ENCODE peak calls at places on chromosome X, in six cellular contexts. G is colonic mucosa, C is SJCRH30, F is tibial artery, A is HCT116, W is neural progenitor cell. M is an unnamed sample. For H3K4me1 and H3K9me3, the result is how much of the 10 kb centered on the place peaks cover.

GRCh38 chrX:13699183-13699826 is 10.4 kb downstream of the RAB9A start:
- DNase-seq in G (peak), C (no peak), F (no peak), A (no peak), W (no peak), M (no peak)

GRCh38 chrX:55777596-55777995 is 60.0 kb downstream of the RRAGB start:
- DNase-seq in G (no peak), C (no peak), F (no peak), A (no peak), W (no peak), M (no peak)

GRCh38 chrX:148811236-148811635 is 310.8 kb downstream of the AFF2 start:
- DNase-seq in G (no peak), C (peak), F (no peak), A (no peak), W (no peak), M (no peak)

GRCh38 chrX:46624090-46624786 is 50.7 kb downstream of the CHST7 start:
- DNase-seq in G (no peak), C (no peak), F (no peak), A (no peak), W (no peak), M (no peak)

GRCh38 chrX:2928127-2928582 is 984 bp downstream of the ARSD start:
- DNase-seq in G (peak), C (no peak), F (peak), A (no peak), W (peak), M (peak)

GRCh38 chrX:111892375-111892774 is 16.4 kb downstream of the TRPC5OS start:
- DNase-seq in G (no peak), C (no peak), F (no peak), A (no peak), W (no peak), M (no peak)

GRCh38 chrX:38880460-38880859 is 79.2 kb downstream of the MID1IP1 start:
- DNase-seq in G (peak), C (no peak), F (no peak), A (no peak), W (no peak), M (no peak)

GRCh38 chrX:97685753-97686152 is 802.0 kb downstream of the RPA4 start:
- DNase-seq in G (peak), C (no peak), F (no peak), A (peak), W (peak), M (peak)

GRCh38 chrX:19931146-19931545 is 43.7 kb upstream of the SH3KBP1 start:
- DNase-seq in G (no peak), C (no peak), F (no peak), A (no peak), W (no peak), M (peak)

GRCh38 chrX:150680974-150681373 is 12.2 kb upstream of the MTMR1 start:
- DNase-seq in G (no peak), C (no peak), F (no peak), A (peak), W (peak), M (peak)

GRCh38 chrX:5051831-5052491 is 1176.7 kb downstream of the NLGN4X start:
- DNase-seq in G (peak), C (peak), F (peak), A (no peak), W (no peak), M (peak)

GRCh38 chrX:17355976-17356375 is 19.0 kb upstream of the NHS start:
- DNase-seq in G (no peak), C (no peak), F (no peak), A (no peak), W (no peak), M (no peak)

GRCh38 chrX:150475466-150475865 is 93.0 kb upstream of the MTM1 start:
- DNase-seq in G (no peak), C (no peak), F (no peak), A (no peak), W (no peak), M (no peak)

GRCh38 chrX:14698770-14699169 is 169.4 kb downstream of the GLRA2 start:
- DNase-seq in G (no peak), C (no peak), F (no peak), A (no peak), W (no peak), M (no peak)

GRCh38 chrX:73214366-73215094 is at the start of gene NAP1L2:
- DNase-seq in G (peak), C (no peak), F (peak), A (no peak), W (peak), M (peak)

GRCh38 chrX:14352511-14352910 is 176.8 kb upstream of the GLRA2 start:
- DNase-seq in G (no peak), C (no peak), F (no peak), A (no peak), W (no peak), M (no peak)

GRCh38 chrX:45267007-45267406 is 66.3 kb upstream of the DIPK2B start:
- DNase-seq in G (no peak), C (no peak), F (no peak), A (no peak), W (no peak), M (no peak)

GRCh38 chrX:71604796-71605568 is 13.3 kb downstream of the CXCR3 start:
- DNase-seq in G (no peak), C (no peak), F (no peak), A (no peak), W (no peak), M (no peak)

GRCh38 chrX:126509917-126510316 is 42.7 kb downstream of the DCAF12L1 start:
- DNase-seq in G (no peak), C (no peak), F (no peak), A (no peak), W (no peak), M (no peak)

GRCh38 chrX:130083656-130084382 is 26.5 kb downstream of the ELF4 start:
- DNase-seq in G (no peak), C (no peak), F (no peak), A (no peak), W (no peak), M (no peak)

GRCh38 chrX:130082244-130083106 is 27.8 kb downstream of the ELF4 start:
- DNase-seq in G (no peak), C (peak), F (peak), A (no peak), W (no peak), M (peak)

GRCh38 chrX:130081421-130082045 is 28.8 kb downstream of the ELF4 start:
- DNase-seq in G (no peak), C (no peak), F (peak), A (no peak), W (no peak), M (no peak)

GRCh38 chrX:130084651-130085237 is 25.6 kb downstream of the ELF4 start:
- DNase-seq in G (no peak), C (no peak), F (no peak), A (no peak), W (no peak), M (no peak)

GRCh38 chrX:130083107-130083490 is 27.2 kb downstream of the ELF4 start:
- DNase-seq in G (no peak), C (peak), F (no peak), A (no peak), W (peak), M (no peak)
- H3K4me1 ChIP-seq in G (under half), C (under half), F (under half), A (under half), W (under half), M (under half)

GRCh38 chrX:39898147-39898546 is 199.6 kb downstream of the BCOR start:
- DNase-seq in G (no peak), C (no peak), F (no peak), A (no peak), W (no peak), M (no peak)

GRCh38 chrX:39897741-39898097 is 200.0 kb downstream of the BCOR start:
- DNase-seq in G (no peak), C (no peak), F (no peak), A (no peak), W (no peak), M (no peak)

GRCh38 chrX:39900788-39901170 is 197.0 kb downstream of the BCOR start:
- DNase-seq in G (no peak), C (peak), F (no peak), A (no peak), W (peak), M (peak)

GRCh38 chrX:39899059-39899458 is 198.7 kb downstream of the BCOR start:
- DNase-seq in G (no peak), C (no peak), F (no peak), A (no peak), W (no peak), M (no peak)

GRCh38 chrX:39899876-39900787 is 197.6 kb downstream of the BCOR start:
- DNase-seq in G (no peak), C (no peak), F (no peak), A (no peak), W (no peak), M (no peak)
- H3K9me3 ChIP-seq in G (under half), C (under half), F (under half), A (under half), W (under half), M (under half)

DNA sequence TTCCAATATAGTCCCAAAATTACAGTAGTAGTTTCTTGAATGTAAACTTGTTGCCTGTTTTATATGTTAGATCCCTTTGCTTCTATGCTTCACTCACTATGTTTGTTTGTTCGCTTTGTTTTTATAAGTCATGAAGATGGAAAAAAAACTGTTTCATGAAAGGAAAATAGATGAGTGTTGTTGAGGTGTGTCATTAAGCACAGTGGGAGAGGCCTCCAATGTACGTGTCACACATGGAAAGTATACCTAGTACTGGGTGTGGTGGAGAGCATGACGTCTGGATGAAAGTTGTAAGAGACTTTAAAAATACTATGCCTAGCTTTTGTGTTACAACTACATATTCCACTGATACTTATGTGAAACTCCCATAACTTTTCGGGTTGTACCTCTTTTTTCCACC is 28.4 kb downstream of the PLS3 start:
- DNase-seq in G (no peak), C (no peak), F (no peak), A (no peak), W (no peak), M (no peak)
- H3K4me1 ChIP-seq in G (under half), C (under half), F (under half), A (under half), W (under half), M (under half)

GRCh38 chrX:68682790-68683189 is 35.3 kb downstream of the STARD8 start:
- DNase-seq in G (no peak), C (no peak), F (no peak), A (no peak), W (no peak), M (no peak)
- H3K9me3 ChIP-seq in G (under half), C (under half), F (under half), A (under half), W (under half), M (under half)

DNA sequence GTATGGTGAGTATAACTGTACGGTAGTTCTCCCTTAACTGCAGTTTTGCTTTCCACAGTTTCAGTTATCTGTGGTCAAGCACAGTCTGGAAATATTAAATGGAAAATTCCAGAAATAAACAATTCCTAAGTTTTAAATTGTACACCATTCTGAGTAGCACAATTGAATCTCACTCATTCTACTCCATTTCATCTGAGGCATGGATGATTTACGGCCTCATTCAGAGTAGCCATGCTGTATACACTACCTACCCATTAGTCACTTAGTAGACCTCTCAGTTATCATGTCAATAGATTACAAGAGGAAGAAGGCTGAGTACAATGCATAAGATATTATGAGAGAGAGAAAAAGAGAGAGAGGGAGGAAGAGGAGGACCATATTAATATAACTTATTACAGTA is 77.5 kb downstream of the ENOX2 start:
- DNase-seq in G (no peak), C (no peak), F (no peak), A (no peak), W (no peak), M (no peak)
- H3K4me1 ChIP-seq in G (under half), C (under half), F (under half), A (under half), W (under half), M (under half)

GRCh38 chrX:120281761-120282160 is 29.5 kb downstream of the TMEM255A start:
- DNase-seq in G (no peak), C (no peak), F (no peak), A (no peak), W (no peak), M (no peak)

GRCh38 chrX:120286733-120287512 is 24.3 kb downstream of the TMEM255A start:
- DNase-seq in G (no peak), C (no peak), F (no peak), A (no peak), W (no peak), M (no peak)

GRCh38 chrX:120282697-120283096 is 28.6 kb downstream of the TMEM255A start:
- DNase-seq in G (no peak), C (no peak), F (no peak), A (no peak), W (no peak), M (no peak)

DNA sequence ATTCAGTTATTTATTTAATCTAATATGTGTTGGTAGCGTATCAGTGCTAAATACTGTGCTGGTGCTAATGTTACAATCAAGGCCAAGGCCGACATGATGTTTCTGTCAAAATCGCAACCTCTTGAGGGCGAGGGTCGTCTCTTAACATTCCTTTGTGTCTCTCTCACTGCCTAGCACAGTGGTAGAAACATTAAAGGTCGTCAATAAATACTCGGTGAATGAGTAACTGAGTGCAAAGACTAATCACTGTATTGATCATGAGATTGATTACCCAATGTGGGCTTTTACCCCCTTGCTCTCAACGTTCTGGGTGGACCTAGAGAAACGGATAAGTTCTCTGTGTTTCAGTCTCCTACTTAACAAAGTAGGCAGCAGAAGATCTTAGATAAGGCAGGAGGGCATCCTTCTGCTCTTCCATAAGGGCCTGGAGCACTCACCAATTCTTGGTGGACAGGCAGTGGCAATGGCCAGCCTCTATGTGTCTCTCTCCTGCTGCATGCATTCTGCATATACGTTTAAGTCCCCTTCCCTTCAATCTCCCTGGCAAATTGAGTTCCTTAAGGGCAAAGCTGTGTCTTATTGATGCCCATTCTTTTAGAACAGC is 30.1 kb downstream of the TMEM255A start:
- DNase-seq in G (no peak), C (no peak), F (no peak), A (no peak), W (no peak), M (no peak)
- H3K9me3 ChIP-seq in G (under half), C (under half), F (under half), A (under half), W (under half), M (under half)

GRCh38 chrX:107677909-107678308 is 49.6 kb downstream of the PRPS1 start:
- DNase-seq in G (no peak), C (no peak), F (peak), A (no peak), W (no peak), M (no peak)
- H3K4me1 ChIP-seq in G (under half), C (under half), F (under half), A (half or more), W (under half), M (under half)

DNA sequence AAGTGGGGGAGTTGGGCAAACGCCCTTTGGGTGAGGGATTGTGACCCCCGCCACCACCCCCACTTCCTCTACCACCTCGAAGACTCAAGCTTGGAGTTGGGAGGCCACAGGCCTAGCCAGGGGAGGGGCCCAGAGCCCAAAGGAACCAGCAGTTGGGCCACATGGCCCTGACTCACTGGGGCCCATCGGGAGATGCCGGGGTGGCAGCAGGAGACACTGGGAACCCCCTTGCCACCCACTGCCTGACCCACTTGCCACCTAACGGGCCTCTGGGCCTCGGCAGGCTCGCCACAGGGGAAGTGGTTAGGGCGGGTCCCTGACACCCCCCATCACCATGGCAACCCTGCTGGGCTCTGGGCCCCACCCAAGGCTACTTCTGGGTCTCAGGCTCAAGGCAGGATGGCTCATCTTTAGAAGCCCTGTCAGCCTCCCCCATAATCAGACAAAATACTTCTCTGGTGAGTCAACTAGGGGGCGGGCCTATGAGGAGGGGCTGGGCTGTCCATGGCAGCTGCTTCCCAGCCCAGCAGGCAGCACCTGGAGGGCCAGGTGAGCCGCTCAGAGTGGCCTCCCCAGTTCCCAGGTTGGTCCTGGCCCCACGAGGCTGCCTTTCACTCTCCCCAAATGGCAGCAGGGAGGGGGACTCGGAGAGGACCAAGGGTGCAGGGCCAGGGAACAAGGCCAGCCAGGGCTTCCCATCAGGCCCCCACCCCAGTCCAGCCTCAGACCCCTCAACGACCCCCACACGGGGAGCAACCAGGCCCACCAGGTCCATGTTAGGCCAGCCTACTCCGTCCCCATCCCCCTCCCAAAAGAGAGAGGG is 5.6 kb downstream of the FLNA start:
- DNase-seq in G (peak), C (peak), F (peak), A (peak), W (peak), M (no peak)
- H3K9me3 ChIP-seq in G (under half), C (under half), F (under half), A (under half), W (under half), M (under half)

GRCh38 chrX:154728791-154729190 is 22.1 kb downstream of the GAB3 start:
- DNase-seq in G (no peak), C (no peak), F (no peak), A (no peak), W (no peak), M (no peak)

GRCh38 chrX:154731203-154731602 is 19.7 kb downstream of the GAB3 start:
- DNase-seq in G (no peak), C (no peak), F (no peak), A (no peak), W (no peak), M (no peak)

GRCh38 chrX:154727418-154728323 is 23.2 kb downstream of the GAB3 start:
- DNase-seq in G (no peak), C (peak), F (peak), A (no peak), W (no peak), M (peak)

GRCh38 chrX:154730271-154730883 is 20.5 kb downstream of the GAB3 start:
- DNase-seq in G (no peak), C (no peak), F (no peak), A (no peak), W (no peak), M (peak)

GRCh38 chrX:154729439-154729838 is 21.4 kb downstream of the GAB3 start:
- DNase-seq in G (no peak), C (no peak), F (no peak), A (no peak), W (no peak), M (no peak)
- H3K4me1 ChIP-seq in G (under half), C (under half), F (under half), A (under half), W (under half), M (under half)